ENCODE peak calls at places on chromosomes 13 and 19, in four cellular contexts. Q, E, H and J are unnamed samples.

GRCh38 chr13:103803349-103803748 is 737.1 kb upstream of the SLC10A2 start:
- DNase-seq in Q (peak), E (no peak), H (no peak), J (no peak)

GRCh38 chr19:15511671-15512424 is 3.5 kb downstream of the CYP4F22 start:
- DNase-seq in Q (no peak), E (no peak), H (no peak), J (no peak)

GRCh38 chr19:6677924-6678689 is 8.1 kb upstream of the TNFSF14 start:
- DNase-seq in Q (no peak), E (no peak), H (peak), J (no peak)

GRCh38 chr19:56141416-56141992 is 417 bp downstream of the ZNF444 start:
- DNase-seq in Q (no peak), E (no peak), H (no peak), J (no peak)

GRCh38 chr19:17654993-17655392 is 33.2 kb downstream of the UNC13A start:
- DNase-seq in Q (no peak), E (no peak), H (no peak), J (peak)

GRCh38 chr13:106710267-106710666 is 142.3 kb upstream of the ARGLU1 start:
- DNase-seq in Q (no peak), E (no peak), H (no peak), J (no peak)

GRCh38 chr19:46825731-46826055 is 25.0 kb downstream of the AP2S1 start:
- DNase-seq in Q (no peak), E (no peak), H (no peak), J (peak)

GRCh38 chr13:64314286-64314685 is 2898.6 kb upstream of the PCDH20 start:
- DNase-seq in Q (no peak), E (no peak), H (no peak), J (no peak)

GRCh38 chr13:50353651-50354415 is 338.6 kb downstream of the KCNRG start:
- DNase-seq in Q (no peak), E (no peak), H (no peak), J (no peak)

GRCh38 chr13:46633416-46633815 is 80.4 kb downstream of the LRCH1 start:
- DNase-seq in Q (no peak), E (no peak), H (no peak), J (no peak)

GRCh38 chr19:35911173-35911572 is 3.1 kb upstream of the TYROBP start:
- DNase-seq in Q (peak), E (no peak), H (no peak), J (no peak)

GRCh38 chr13:74003374-74003773 is 130.8 kb downstream of the KLF12 start:
- DNase-seq in Q (no peak), E (no peak), H (no peak), J (no peak)

GRCh38 chr13:92221916-92222315 is 823.5 kb downstream of the GPC5 start:
- DNase-seq in Q (no peak), E (no peak), H (no peak), J (no peak)

GRCh38 chr13:25177012-25177411 is 4.9 kb upstream of the AMER2 start:
- DNase-seq in Q (no peak), E (no peak), H (no peak), J (no peak)

GRCh38 chr19:47447470-47448359 is 24.0 kb downstream of the SLC8A2 start:
- DNase-seq in Q (peak), E (no peak), H (peak), J (peak)

GRCh38 chr19:49921871-49922755 is 6.9 kb upstream of the ATF5 start:
- DNase-seq in Q (no peak), E (no peak), H (no peak), J (no peak)

GRCh38 chr19:35669566-35669965 is 3.2 kb downstream of the UPK1A start:
- DNase-seq in Q (no peak), E (no peak), H (no peak), J (no peak)

GRCh38 chr13:93496985-93497673 is 270.5 kb downstream of the GPC6 start:
- DNase-seq in Q (peak), E (no peak), H (no peak), J (no peak)

GRCh38 chr13:79442706-79443105 is 36.7 kb upstream of the RBM26 start:
- DNase-seq in Q (no peak), E (no peak), H (no peak), J (no peak)

GRCh38 chr19:5933391-5933998 is 19.4 kb downstream of the CAPS start:
- DNase-seq in Q (no peak), E (no peak), H (no peak), J (no peak)

GRCh38 chr13:73303858-73304257 is 245.1 kb downstream of the KLF5 start:
- DNase-seq in Q (no peak), E (no peak), H (no peak), J (no peak)

GRCh38 chr19:7386308-7386707 is 37.6 kb downstream of the ARHGEF18 start:
- DNase-seq in Q (peak), E (no peak), H (no peak), J (peak)

GRCh38 chr13:93227280-93227905 is 786 bp downstream of the GPC6 start:
- DNase-seq in Q (peak), E (no peak), H (peak), J (no peak)

GRCh38 chr13:30481241-30481760 is 15.6 kb upstream of the HMGB1 start:
- DNase-seq in Q (no peak), E (no peak), H (no peak), J (no peak)

GRCh38 chr13:67048084-67048792 is 181.9 kb downstream of the PCDH9 start:
- DNase-seq in Q (peak), E (no peak), H (no peak), J (no peak)

GRCh38 chr13:50268500-50268899 is 253.3 kb downstream of the KCNRG start:
- DNase-seq in Q (no peak), E (no peak), H (no peak), J (no peak)

GRCh38 chr19:56076413-56076998 is 44.6 kb downstream of the ZNF787 start:
- DNase-seq in Q (peak), E (no peak), H (peak), J (peak)

GRCh38 chr13:49527123-49527522 is 31.4 kb downstream of the PHF11 start:
- DNase-seq in Q (no peak), E (no peak), H (no peak), J (no peak)

GRCh38 chr13:106143392-106143791 is 392.1 kb downstream of the EFNB2 start:
- DNase-seq in Q (no peak), E (no peak), H (no peak), J (no peak)

GRCh38 chr13:84917252-84917878 is 881.9 kb downstream of the SLITRK6 start:
- DNase-seq in Q (peak), E (no peak), H (no peak), J (peak)

GRCh38 chr19:3047307-3048189 is 14.7 kb downstream of the TLE5 start:
- DNase-seq in Q (peak), E (no peak), H (peak), J (peak)

GRCh38 chr13:101218484-101218883 is 197.8 kb downstream of the NALCN start:
- DNase-seq in Q (no peak), E (no peak), H (no peak), J (no peak)